ENCODE peak calls at places on chromosomes 3 and 15, in four cellular contexts. One of them, this sample, is unnamed.

GRCh38 chr15:62453979-62454378 is 288.9 kb upstream of the C2CD4B start:
- DNase-seq in stimulated activated CD8-positive, alpha-beta memory T cell treated with anti-CD3 and anti-CD28 coated beads, Interleukin-15, amount 100 ng/mL, for 24 hours: no peak
- DNase-seq in frontal cortex: no peak
- DNase-seq in stimulated activated naive CD8-positive, alpha-beta T cell treated with anti-CD3 and anti-CD28 coated beads, Interleukin-15, amount 100 ng/mL, for 72 hours: no peak
- DNase-seq in this sample: no peak

GRCh38 chr3:11944052-11944673 is 60.0 kb upstream of the SYN2 start:
- DNase-seq in stimulated activated naive CD8-positive, alpha-beta T cell treated with anti-CD3 and anti-CD28 coated beads, Interleukin-15, amount 100 ng/mL, for 72 hours: no peak
- DNase-seq in stimulated activated CD8-positive, alpha-beta memory T cell treated with anti-CD3 and anti-CD28 coated beads, Interleukin-15, amount 100 ng/mL, for 24 hours: no peak
- DNase-seq in frontal cortex: peak; percentile 22
- DNase-seq in this sample: no peak

GRCh38 chr15:63025460-63025859 is 17.1 kb upstream of the TPM1 start:
- DNase-seq in frontal cortex: no peak
- DNase-seq in stimulated activated CD8-positive, alpha-beta memory T cell treated with anti-CD3 and anti-CD28 coated beads, Interleukin-15, amount 100 ng/mL, for 24 hours: no peak
- DNase-seq in stimulated activated naive CD8-positive, alpha-beta T cell treated with anti-CD3 and anti-CD28 coated beads, Interleukin-15, amount 100 ng/mL, for 72 hours: no peak
- DNase-seq in this sample: no peak

GRCh38 chr3:178631950-178632349 is 95.7 kb downstream of the KCNMB2 start:
- DNase-seq in stimulated activated CD8-positive, alpha-beta memory T cell treated with anti-CD3 and anti-CD28 coated beads, Interleukin-15, amount 100 ng/mL, for 24 hours: no peak
- DNase-seq in stimulated activated naive CD8-positive, alpha-beta T cell treated with anti-CD3 and anti-CD28 coated beads, Interleukin-15, amount 100 ng/mL, for 72 hours: no peak
- DNase-seq in frontal cortex: no peak
- DNase-seq in this sample: no peak

GRCh38 chr3:128282392-128283196 is 129.3 kb downstream of the EEFSEC start:
- DNase-seq in stimulated activated CD8-positive, alpha-beta memory T cell treated with anti-CD3 and anti-CD28 coated beads, Interleukin-15, amount 100 ng/mL, for 24 hours: no peak
- DNase-seq in stimulated activated naive CD8-positive, alpha-beta T cell treated with anti-CD3 and anti-CD28 coated beads, Interleukin-15, amount 100 ng/mL, for 72 hours: no peak
- DNase-seq in frontal cortex: no peak
- DNase-seq in this sample: no peak

GRCh38 chr3:182728248-182728647 is 65.1 kb upstream of the ATP11B start:
- DNase-seq in frontal cortex: no peak
- DNase-seq in stimulated activated CD8-positive, alpha-beta memory T cell treated with anti-CD3 and anti-CD28 coated beads, Interleukin-15, amount 100 ng/mL, for 24 hours: no peak
- DNase-seq in stimulated activated naive CD8-positive, alpha-beta T cell treated with anti-CD3 and anti-CD28 coated beads, Interleukin-15, amount 100 ng/mL, for 72 hours: no peak
- DNase-seq in this sample: no peak

GRCh38 chr3:4845882-4846281 is 133.4 kb upstream of the BHLHE40 start:
- DNase-seq in stimulated activated CD8-positive, alpha-beta memory T cell treated with anti-CD3 and anti-CD28 coated beads, Interleukin-15, amount 100 ng/mL, for 24 hours: no peak
- DNase-seq in frontal cortex: no peak
- DNase-seq in stimulated activated naive CD8-positive, alpha-beta T cell treated with anti-CD3 and anti-CD28 coated beads, Interleukin-15, amount 100 ng/mL, for 72 hours: no peak
- DNase-seq in this sample: peak; percentile 63

GRCh38 chr3:194780706-194781105 is 95.0 kb downstream of the FAM43A start:
- DNase-seq in stimulated activated CD8-positive, alpha-beta memory T cell treated with anti-CD3 and anti-CD28 coated beads, Interleukin-15, amount 100 ng/mL, for 24 hours: no peak
- DNase-seq in frontal cortex: no peak
- DNase-seq in stimulated activated naive CD8-positive, alpha-beta T cell treated with anti-CD3 and anti-CD28 coated beads, Interleukin-15, amount 100 ng/mL, for 72 hours: no peak
- DNase-seq in this sample: no peak

GRCh38 chr3:149879872-149880271 is 66.9 kb downstream of the RNF13 start:
- DNase-seq in frontal cortex: no peak
- DNase-seq in stimulated activated naive CD8-positive, alpha-beta T cell treated with anti-CD3 and anti-CD28 coated beads, Interleukin-15, amount 100 ng/mL, for 72 hours: no peak
- DNase-seq in stimulated activated CD8-positive, alpha-beta memory T cell treated with anti-CD3 and anti-CD28 coated beads, Interleukin-15, amount 100 ng/mL, for 24 hours: no peak
- DNase-seq in this sample: no peak

GRCh38 chr15:85394552-85395333 is 14.3 kb downstream of the AKAP13 start:
- DNase-seq in frontal cortex: no peak
- DNase-seq in stimulated activated CD8-positive, alpha-beta memory T cell treated with anti-CD3 and anti-CD28 coated beads, Interleukin-15, amount 100 ng/mL, for 24 hours: no peak
- DNase-seq in stimulated activated naive CD8-positive, alpha-beta T cell treated with anti-CD3 and anti-CD28 coated beads, Interleukin-15, amount 100 ng/mL, for 72 hours: no peak
- DNase-seq in this sample: no peak

GRCh38 chr3:194249323-194250103 is 101.6 kb downstream of the CPN2 start:
- DNase-seq in stimulated activated naive CD8-positive, alpha-beta T cell treated with anti-CD3 and anti-CD28 coated beads, Interleukin-15, amount 100 ng/mL, for 72 hours: no peak
- DNase-seq in frontal cortex: no peak
- DNase-seq in stimulated activated CD8-positive, alpha-beta memory T cell treated with anti-CD3 and anti-CD28 coated beads, Interleukin-15, amount 100 ng/mL, for 24 hours: no peak
- DNase-seq in this sample: no peak

GRCh38 chr15:90660195-90660995 is 56.8 kb upstream of the BLM start:
- DNase-seq in stimulated activated CD8-positive, alpha-beta memory T cell treated with anti-CD3 and anti-CD28 coated beads, Interleukin-15, amount 100 ng/mL, for 24 hours: peak; percentile 39
- DNase-seq in stimulated activated naive CD8-positive, alpha-beta T cell treated with anti-CD3 and anti-CD28 coated beads, Interleukin-15, amount 100 ng/mL, for 72 hours: peak; percentile 80
- DNase-seq in frontal cortex: peak; percentile 44
- DNase-seq in this sample: peak; percentile 19

GRCh38 chr15:68418611-68419161 is 13.3 kb downstream of the ITGA11 start:
- DNase-seq in frontal cortex: no peak
- DNase-seq in stimulated activated naive CD8-positive, alpha-beta T cell treated with anti-CD3 and anti-CD28 coated beads, Interleukin-15, amount 100 ng/mL, for 72 hours: no peak
- DNase-seq in stimulated activated CD8-positive, alpha-beta memory T cell treated with anti-CD3 and anti-CD28 coated beads, Interleukin-15, amount 100 ng/mL, for 24 hours: no peak
- DNase-seq in this sample: no peak

GRCh38 chr15:52112203-52112750 is 298 bp downstream of the BCL2L10 start:
- DNase-seq in stimulated activated CD8-positive, alpha-beta memory T cell treated with anti-CD3 and anti-CD28 coated beads, Interleukin-15, amount 100 ng/mL, for 24 hours: no peak
- DNase-seq in frontal cortex: peak; percentile 42
- DNase-seq in stimulated activated naive CD8-positive, alpha-beta T cell treated with anti-CD3 and anti-CD28 coated beads, Interleukin-15, amount 100 ng/mL, for 72 hours: peak; percentile 37
- DNase-seq in this sample: peak; percentile 41

GRCh38 chr3:146589899-146590508 is 15.1 kb downstream of the PLSCR5 start:
- DNase-seq in stimulated activated CD8-positive, alpha-beta memory T cell treated with anti-CD3 and anti-CD28 coated beads, Interleukin-15, amount 100 ng/mL, for 24 hours: no peak
- DNase-seq in stimulated activated naive CD8-positive, alpha-beta T cell treated with anti-CD3 and anti-CD28 coated beads, Interleukin-15, amount 100 ng/mL, for 72 hours: no peak
- DNase-seq in frontal cortex: peak; percentile 10
- DNase-seq in this sample: no peak

GRCh38 chr3:61078016-61078415 is 173.2 kb downstream of the FHIT start:
- DNase-seq in stimulated activated CD8-positive, alpha-beta memory T cell treated with anti-CD3 and anti-CD28 coated beads, Interleukin-15, amount 100 ng/mL, for 24 hours: no peak
- DNase-seq in frontal cortex: no peak
- DNase-seq in stimulated activated naive CD8-positive, alpha-beta T cell treated with anti-CD3 and anti-CD28 coated beads, Interleukin-15, amount 100 ng/mL, for 72 hours: no peak
- DNase-seq in this sample: no peak

GRCh38 chr3:111980716-111981456 is 2.1 kb downstream of the ABHD10 start:
- DNase-seq in frontal cortex: no peak
- DNase-seq in stimulated activated naive CD8-positive, alpha-beta T cell treated with anti-CD3 and anti-CD28 coated beads, Interleukin-15, amount 100 ng/mL, for 72 hours: no peak
- DNase-seq in stimulated activated CD8-positive, alpha-beta memory T cell treated with anti-CD3 and anti-CD28 coated beads, Interleukin-15, amount 100 ng/mL, for 24 hours: no peak
- DNase-seq in this sample: no peak

GRCh38 chr3:12178091-12178820 is 19.5 kb upstream of the TIMP4 start:
- DNase-seq in frontal cortex: no peak
- DNase-seq in stimulated activated CD8-positive, alpha-beta memory T cell treated with anti-CD3 and anti-CD28 coated beads, Interleukin-15, amount 100 ng/mL, for 24 hours: no peak
- DNase-seq in stimulated activated naive CD8-positive, alpha-beta T cell treated with anti-CD3 and anti-CD28 coated beads, Interleukin-15, amount 100 ng/mL, for 72 hours: no peak
- DNase-seq in this sample: no peak

GRCh38 chr3:148999806-149000205 is 8.5 kb downstream of the GYG1 start:
- DNase-seq in stimulated activated CD8-positive, alpha-beta memory T cell treated with anti-CD3 and anti-CD28 coated beads, Interleukin-15, amount 100 ng/mL, for 24 hours: no peak
- DNase-seq in stimulated activated naive CD8-positive, alpha-beta T cell treated with anti-CD3 and anti-CD28 coated beads, Interleukin-15, amount 100 ng/mL, for 72 hours: no peak
- DNase-seq in frontal cortex: no peak
- DNase-seq in this sample: no peak

GRCh38 chr3:195030791-195031321 is 240.1 kb downstream of the XXYLT1 start:
- DNase-seq in stimulated activated naive CD8-positive, alpha-beta T cell treated with anti-CD3 and anti-CD28 coated beads, Interleukin-15, amount 100 ng/mL, for 72 hours: no peak
- DNase-seq in stimulated activated CD8-positive, alpha-beta memory T cell treated with anti-CD3 and anti-CD28 coated beads, Interleukin-15, amount 100 ng/mL, for 24 hours: no peak
- DNase-seq in frontal cortex: no peak
- DNase-seq in this sample: no peak

GRCh38 chr3:99410789-99411311 is 227.5 kb upstream of the COL8A1 start:
- DNase-seq in stimulated activated CD8-positive, alpha-beta memory T cell treated with anti-CD3 and anti-CD28 coated beads, Interleukin-15, amount 100 ng/mL, for 24 hours: no peak
- DNase-seq in frontal cortex: no peak
- DNase-seq in stimulated activated naive CD8-positive, alpha-beta T cell treated with anti-CD3 and anti-CD28 coated beads, Interleukin-15, amount 100 ng/mL, for 72 hours: no peak
- DNase-seq in this sample: no peak

GRCh38 chr3:39671116-39671515 is 138.3 kb upstream of the MYRIP start:
- DNase-seq in stimulated activated naive CD8-positive, alpha-beta T cell treated with anti-CD3 and anti-CD28 coated beads, Interleukin-15, amount 100 ng/mL, for 72 hours: no peak
- DNase-seq in frontal cortex: no peak
- DNase-seq in stimulated activated CD8-positive, alpha-beta memory T cell treated with anti-CD3 and anti-CD28 coated beads, Interleukin-15, amount 100 ng/mL, for 24 hours: no peak
- DNase-seq in this sample: no peak

GRCh38 chr3:194880940-194881925 is 195.6 kb downstream of the FAM43A start:
- DNase-seq in stimulated activated naive CD8-positive, alpha-beta T cell treated with anti-CD3 and anti-CD28 coated beads, Interleukin-15, amount 100 ng/mL, for 72 hours: no peak
- DNase-seq in frontal cortex: no peak
- DNase-seq in stimulated activated CD8-positive, alpha-beta memory T cell treated with anti-CD3 and anti-CD28 coated beads, Interleukin-15, amount 100 ng/mL, for 24 hours: no peak
- DNase-seq in this sample: no peak

GRCh38 chr3:61924065-61924740 is 362.8 kb downstream of the PTPRG start:
- DNase-seq in frontal cortex: no peak
- DNase-seq in stimulated activated CD8-positive, alpha-beta memory T cell treated with anti-CD3 and anti-CD28 coated beads, Interleukin-15, amount 100 ng/mL, for 24 hours: no peak
- DNase-seq in stimulated activated naive CD8-positive, alpha-beta T cell treated with anti-CD3 and anti-CD28 coated beads, Interleukin-15, amount 100 ng/mL, for 72 hours: no peak
- DNase-seq in this sample: no peak

GRCh38 chr15:83110361-83110760 is 2.9 kb downstream of the TM6SF1 start:
- DNase-seq in frontal cortex: no peak
- DNase-seq in stimulated activated naive CD8-positive, alpha-beta T cell treated with anti-CD3 and anti-CD28 coated beads, Interleukin-15, amount 100 ng/mL, for 72 hours: no peak
- DNase-seq in stimulated activated CD8-positive, alpha-beta memory T cell treated with anti-CD3 and anti-CD28 coated beads, Interleukin-15, amount 100 ng/mL, for 24 hours: no peak
- DNase-seq in this sample: no peak

GRCh38 chr15:29526802-29527201 is 257.2 kb upstream of the NSMCE3 start:
- DNase-seq in frontal cortex: no peak
- DNase-seq in stimulated activated naive CD8-positive, alpha-beta T cell treated with anti-CD3 and anti-CD28 coated beads, Interleukin-15, amount 100 ng/mL, for 72 hours: no peak
- DNase-seq in stimulated activated CD8-positive, alpha-beta memory T cell treated with anti-CD3 and anti-CD28 coated beads, Interleukin-15, amount 100 ng/mL, for 24 hours: no peak
- DNase-seq in this sample: no peak

GRCh38 chr15:73709671-73710070 is 25.5 kb downstream of the CD276 start:
- DNase-seq in stimulated activated naive CD8-positive, alpha-beta T cell treated with anti-CD3 and anti-CD28 coated beads, Interleukin-15, amount 100 ng/mL, for 72 hours: no peak
- DNase-seq in stimulated activated CD8-positive, alpha-beta memory T cell treated with anti-CD3 and anti-CD28 coated beads, Interleukin-15, amount 100 ng/mL, for 24 hours: no peak
- DNase-seq in frontal cortex: no peak
- DNase-seq in this sample: no peak

GRCh38 chr3:170717410-170718402 is 131.8 kb upstream of the SLC7A14 start:
- DNase-seq in frontal cortex: no peak
- DNase-seq in stimulated activated CD8-positive, alpha-beta memory T cell treated with anti-CD3 and anti-CD28 coated beads, Interleukin-15, amount 100 ng/mL, for 24 hours: no peak
- DNase-seq in stimulated activated naive CD8-positive, alpha-beta T cell treated with anti-CD3 and anti-CD28 coated beads, Interleukin-15, amount 100 ng/mL, for 72 hours: no peak
- DNase-seq in this sample: no peak

GRCh38 chr3:27681249-27681748 is 40.8 kb downstream of the EOMES start:
- DNase-seq in frontal cortex: peak; percentile 58
- DNase-seq in stimulated activated CD8-positive, alpha-beta memory T cell treated with anti-CD3 and anti-CD28 coated beads, Interleukin-15, amount 100 ng/mL, for 24 hours: no peak
- DNase-seq in stimulated activated naive CD8-positive, alpha-beta T cell treated with anti-CD3 and anti-CD28 coated beads, Interleukin-15, amount 100 ng/mL, for 72 hours: peak; percentile 35
- DNase-seq in this sample: peak; percentile 1

GRCh38 chr15:31456329-31457060 is 129.9 kb downstream of the KLF13 start:
- DNase-seq in stimulated activated naive CD8-positive, alpha-beta T cell treated with anti-CD3 and anti-CD28 coated beads, Interleukin-15, amount 100 ng/mL, for 72 hours: no peak
- DNase-seq in frontal cortex: no peak
- DNase-seq in stimulated activated CD8-positive, alpha-beta memory T cell treated with anti-CD3 and anti-CD28 coated beads, Interleukin-15, amount 100 ng/mL, for 24 hours: no peak
- DNase-seq in this sample: no peak

GRCh38 chr15:56410712-56411111 is 45.5 kb downstream of the TEX9 start:
- DNase-seq in stimulated activated CD8-positive, alpha-beta memory T cell treated with anti-CD3 and anti-CD28 coated beads, Interleukin-15, amount 100 ng/mL, for 24 hours: no peak
- DNase-seq in stimulated activated naive CD8-positive, alpha-beta T cell treated with anti-CD3 and anti-CD28 coated beads, Interleukin-15, amount 100 ng/mL, for 72 hours: no peak
- DNase-seq in frontal cortex: peak; percentile 2
- DNase-seq in this sample: no peak

GRCh38 chr15:86892774-86893449 is 813.2 kb downstream of the AGBL1 start:
- DNase-seq in stimulated activated CD8-positive, alpha-beta memory T cell treated with anti-CD3 and anti-CD28 coated beads, Interleukin-15, amount 100 ng/mL, for 24 hours: no peak
- DNase-seq in stimulated activated naive CD8-positive, alpha-beta T cell treated with anti-CD3 and anti-CD28 coated beads, Interleukin-15, amount 100 ng/mL, for 72 hours: no peak
- DNase-seq in frontal cortex: no peak
- DNase-seq in this sample: no peak

GRCh38 chr3:126305427-126305826 is 51.8 kb downstream of the KLF15 start:
- DNase-seq in stimulated activated naive CD8-positive, alpha-beta T cell treated with anti-CD3 and anti-CD28 coated beads, Interleukin-15, amount 100 ng/mL, for 72 hours: no peak
- DNase-seq in stimulated activated CD8-positive, alpha-beta memory T cell treated with anti-CD3 and anti-CD28 coated beads, Interleukin-15, amount 100 ng/mL, for 24 hours: no peak
- DNase-seq in frontal cortex: no peak
- DNase-seq in this sample: no peak

GRCh38 chr3:100429187-100429586 is 27.8 kb downstream of the LNP1 start:
- DNase-seq in stimulated activated naive CD8-positive, alpha-beta T cell treated with anti-CD3 and anti-CD28 coated beads, Interleukin-15, amount 100 ng/mL, for 72 hours: no peak
- DNase-seq in stimulated activated CD8-positive, alpha-beta memory T cell treated with anti-CD3 and anti-CD28 coated beads, Interleukin-15, amount 100 ng/mL, for 24 hours: no peak
- DNase-seq in frontal cortex: no peak
- DNase-seq in this sample: no peak

GRCh38 chr15:75067123-75067854 is 43.9 kb downstream of the PPCDC start:
- DNase-seq in stimulated activated naive CD8-positive, alpha-beta T cell treated with anti-CD3 and anti-CD28 coated beads, Interleukin-15, amount 100 ng/mL, for 72 hours: peak; percentile 73
- DNase-seq in frontal cortex: no peak
- DNase-seq in stimulated activated CD8-positive, alpha-beta memory T cell treated with anti-CD3 and anti-CD28 coated beads, Interleukin-15, amount 100 ng/mL, for 24 hours: no peak
- DNase-seq in this sample: no peak